ENCODE peak calls at places on chromosomes 7 and 10, in nine cellular contexts. W, H, V, B, M, S, R, L and Q are unnamed samples.

GRCh38 chr7:102061981-102062390 is 224.7 kb upstream of the SH2B2 start:
- DNase-seq in W (no peak), H (peak), V (peak), B (no peak), M (no peak), S (no peak), R (no peak), L (no peak), Q (peak)

GRCh38 chr7:2355079-2356008 is 717 bp downstream of the EIF3B start:
- DNase-seq in W (peak), H (no peak), V (no peak), B (no peak), M (no peak), S (no peak), R (peak), L (no peak), Q (peak)

GRCh38 chr10:35300063-35300699 is 36.1 kb upstream of the CCNY start:
- DNase-seq in W (peak), H (peak), V (peak), B (peak), M (peak), S (peak), R (peak), L (no peak), Q (peak)

GRCh38 chr7:2249744-2250323 is 7.8 kb downstream of the NUDT1 start:
- DNase-seq in W (no peak), H (no peak), V (no peak), B (no peak), M (no peak), S (no peak), R (no peak), L (no peak), Q (no peak)

GRCh38 chr7:3897430-3898385 is 596.7 kb downstream of the SDK1 start:
- DNase-seq in W (no peak), H (peak), V (peak), B (peak), M (peak), S (peak), R (peak), L (no peak), Q (peak)

GRCh38 chr10:128221787-128222186 is 95.6 kb upstream of the MKI67 start:
- DNase-seq in W (no peak), H (no peak), V (no peak), B (no peak), M (no peak), S (no peak), R (no peak), L (no peak), Q (no peak)

GRCh38 chr7:8773518-8773917 is 340.1 kb downstream of the NXPH1 start:
- DNase-seq in W (no peak), H (no peak), V (no peak), B (no peak), M (no peak), S (no peak), R (no peak), L (no peak), Q (no peak)

GRCh38 chr10:104035817-104036384 is 49.8 kb downstream of the COL17A1 start:
- DNase-seq in W (no peak), H (no peak), V (no peak), B (no peak), M (no peak), S (no peak), R (no peak), L (no peak), Q (no peak)

GRCh38 chr10:80769700-80770160 is 232.0 kb downstream of the SH2D4B start:
- DNase-seq in W (no peak), H (no peak), V (no peak), B (no peak), M (no peak), S (no peak), R (no peak), L (no peak), Q (no peak)

GRCh38 chr7:49850921-49851613 is 77.6 kb downstream of the VWC2 start:
- DNase-seq in W (no peak), H (no peak), V (no peak), B (no peak), M (no peak), S (no peak), R (no peak), L (no peak), Q (no peak)

GRCh38 chr7:47992446-47992845 is 13.0 kb upstream of the HUS1 start:
- DNase-seq in W (no peak), H (no peak), V (no peak), B (no peak), M (no peak), S (no peak), R (no peak), L (no peak), Q (no peak)

DNA sequence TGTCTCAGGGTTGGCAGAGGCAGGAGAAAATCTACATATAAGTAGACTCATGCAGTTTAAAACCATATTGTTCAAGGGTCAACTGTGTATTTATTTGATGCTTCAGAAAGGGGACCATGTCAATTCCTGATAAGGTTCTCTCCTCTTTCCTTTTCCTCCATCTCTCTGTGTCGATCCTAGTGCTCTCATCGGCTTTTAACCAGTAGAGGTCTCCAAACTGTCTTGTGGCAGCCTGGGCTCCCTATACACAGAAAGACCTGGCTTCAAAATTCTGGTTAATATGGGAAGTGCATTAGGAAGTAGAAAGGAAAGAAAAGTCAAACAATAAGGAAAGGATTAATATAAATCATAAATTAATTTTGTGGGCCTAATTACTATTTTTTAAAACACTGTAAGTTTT is 304.4 kb upstream of the C7orf33 start:
- DNase-seq in W (no peak), H (no peak), V (no peak), B (peak), M (no peak), S (peak), R (peak), L (no peak), Q (peak)
- TF ChIP-seq CTCF in W (peak), H (peak), V (no peak), B (peak), M (peak), S (peak), R (peak), L (peak), Q (peak)

DNA sequence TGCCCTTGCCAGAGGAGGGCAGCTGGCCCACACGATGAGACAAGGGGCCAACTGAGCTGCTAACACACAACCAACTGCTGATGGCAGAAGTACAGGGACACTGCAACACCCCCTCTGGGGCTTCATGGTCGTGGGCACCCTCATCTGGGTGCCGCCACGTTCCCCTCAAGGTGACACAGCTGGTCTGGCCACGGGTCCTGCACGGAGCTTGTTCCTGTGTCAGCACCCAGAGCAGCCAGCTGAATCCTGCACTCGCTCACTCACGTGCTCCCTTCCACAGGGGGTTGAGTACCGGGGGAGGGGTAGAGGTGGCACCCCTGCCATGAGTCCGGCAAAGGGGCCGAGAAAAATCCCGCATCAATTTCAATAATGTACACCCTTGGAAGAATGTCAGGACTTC is 1319.1 kb downstream of the REEP3 start:
- DNase-seq in W (no peak), H (no peak), V (no peak), B (no peak), M (no peak), S (no peak), R (no peak), L (no peak), Q (no peak)
- H3K4me3 ChIP-seq in W (no peak), H (no peak), V (no peak), B (no peak), M (no peak), S (no peak), R (no peak), L (no peak), Q (no peak)

GRCh38 chr10:102117391-102118159 is 2.6 kb downstream of the LDB1 start:
- DNase-seq in W (peak), H (peak), V (peak), B (peak), M (no peak), S (peak), R (peak), L (peak), Q (peak)
- TF ChIP-seq CTCF in W (no peak), H (peak), V (peak), B (peak), M (peak), S (no peak), R (no peak), L (no peak), Q (peak)

DNA sequence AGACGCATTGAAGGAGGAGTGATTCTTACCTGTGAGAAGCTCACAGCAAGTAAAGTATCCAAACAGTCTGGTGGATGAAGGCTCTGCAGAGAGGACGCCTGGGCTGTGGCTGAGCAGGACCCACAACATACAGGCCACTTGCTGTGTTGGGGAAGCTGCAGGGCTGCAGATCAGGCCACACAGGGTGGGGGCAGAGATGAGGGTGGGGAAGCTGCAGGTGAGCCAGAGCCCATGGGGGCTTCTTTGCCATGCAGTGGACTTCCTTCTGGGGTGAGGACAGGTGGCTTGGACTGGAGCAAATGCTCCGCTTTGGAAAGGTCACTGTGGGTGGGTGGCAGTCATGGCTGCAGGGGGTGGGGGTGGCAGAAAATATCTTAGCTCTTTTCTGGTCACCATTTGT is 214.8 kb downstream of the GLRX3 start:
- DNase-seq in W (no peak), H (no peak), V (no peak), B (no peak), M (no peak), S (no peak), R (no peak), L (no peak), Q (no peak)
- H3K4me3 ChIP-seq in W (no peak), H (no peak), V (no peak), B (no peak), M (no peak), S (no peak), R (no peak), L (no peak), Q (no peak)

DNA sequence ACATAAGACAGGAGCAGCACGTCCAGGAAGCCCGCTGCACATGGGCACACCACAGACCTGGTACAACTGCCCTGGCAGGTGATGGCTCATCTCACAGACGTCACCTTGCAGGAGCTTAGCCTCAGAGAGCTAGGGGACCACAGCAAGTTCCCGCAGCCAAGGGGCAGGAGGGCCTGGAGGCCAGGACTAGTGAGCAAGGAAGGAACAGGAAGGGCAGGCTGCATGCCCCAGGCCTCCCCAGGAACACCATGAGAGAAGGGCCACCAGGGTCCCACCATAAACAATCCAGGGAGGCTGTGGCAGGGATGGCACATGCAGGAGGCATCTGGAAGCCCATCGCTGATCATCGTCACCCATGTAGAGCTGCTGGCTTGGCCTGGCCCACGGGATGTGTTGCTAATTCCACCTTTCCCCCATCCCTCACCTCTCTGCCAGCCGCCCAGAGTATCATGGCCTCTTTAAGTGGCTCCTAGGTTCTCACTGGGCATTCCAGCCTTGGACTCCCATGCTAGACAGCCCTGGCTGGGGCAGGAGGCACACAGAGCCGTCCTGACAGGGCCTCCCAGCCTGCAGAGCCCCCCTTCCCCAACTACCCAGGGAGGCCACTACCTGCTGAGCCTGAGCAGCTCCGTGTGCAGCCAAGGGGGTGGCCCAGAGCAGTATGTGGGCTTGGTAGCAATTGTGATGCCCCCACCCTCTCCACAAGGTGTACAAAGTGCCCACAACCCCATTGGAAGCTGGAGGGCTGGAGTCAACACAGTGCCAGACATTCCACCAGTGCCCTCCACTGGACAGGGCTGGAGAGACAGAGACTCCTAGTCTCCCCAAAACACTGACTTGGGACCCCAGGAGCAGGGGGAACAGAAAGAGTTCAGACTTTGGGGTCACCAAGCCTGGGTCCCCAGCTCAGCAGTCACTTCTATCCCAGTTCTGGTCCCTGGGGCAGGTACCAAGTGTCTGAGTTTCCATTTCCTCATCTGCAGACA is 35.5 kb downstream of the GRID1 start:
- DNase-seq in W (no peak), H (no peak), V (no peak), B (no peak), M (no peak), S (no peak), R (no peak), L (no peak), Q (no peak)
- TF ChIP-seq CTCF in W (no peak), H (no peak), V (no peak), B (no peak), M (peak), S (no peak), R (no peak), L (no peak), Q (no peak)

GRCh38 chr10:29853913-29854312 is 205.5 kb downstream of the JCAD start:
- DNase-seq in W (no peak), H (no peak), V (no peak), B (no peak), M (no peak), S (no peak), R (no peak), L (no peak), Q (peak)
- H3K4me3 ChIP-seq in W (no peak), H (no peak), V (no peak), B (no peak), M (no peak), S (no peak), R (no peak), L (no peak), Q (no peak)

GRCh38 chr7:138699661-138700060 is 1.5 kb downstream of the SVOPL start:
- DNase-seq in W (no peak), H (no peak), V (no peak), B (no peak), M (no peak), S (no peak), R (no peak), L (no peak), Q (no peak)
- TF ChIP-seq CTCF in W (no peak), H (no peak), V (no peak), B (no peak), M (no peak), S (no peak), R (no peak), L (no peak), Q (no peak)